ENCODE peak calls at places on chromosomes 12 and 14, in ten cellular contexts. E, P, O, N, C, G, V, Y, D and A are unnamed samples.

GRCh38 chr12:117342247-117342646 is 19.2 kb downstream of the NOS1 start:
- DNase-seq in D (no peak), O (no peak), E (no peak), G (no peak), P (no peak), Y (no peak), N (no peak), C (no peak), V (no peak), A (no peak)

GRCh38 chr12:18382486-18382885 is 121.2 kb downstream of the PIK3C2G start:
- DNase-seq in V (no peak), P (no peak), C (peak; percentile 84), O (no peak), D (peak; percentile 30), E (peak; percentile 5), G (no peak), N (no peak), Y (peak; percentile 85), A (peak; percentile 10)

GRCh38 chr12:130993759-130994670 is 40.3 kb downstream of the ADGRD1 start:
- DNase-seq in N (no peak), P (no peak), D (no peak), C (no peak), Y (no peak), E (no peak), V (peak; percentile 59), G (no peak), O (no peak), A (no peak)

GRCh38 chr14:75732888-75733287 is 71.8 kb downstream of the TTLL5 start:
- DNase-seq in D (no peak), O (no peak), N (no peak), Y (no peak), P (no peak), V (no peak), E (no peak), C (no peak), G (no peak), A (no peak)

GRCh38 chr14:98233656-98234055 is 1038.3 kb downstream of the BCL11B start:
- DNase-seq in O (no peak), P (no peak), N (no peak), Y (no peak), C (no peak), G (no peak), E (no peak), D (no peak), V (no peak), A (no peak)

GRCh38 chr12:6280053-6280469 is 30.4 kb upstream of the PLEKHG6 start:
- DNase-seq in C (peak; percentile 91), D (peak; percentile 93), Y (peak; percentile 80), G (peak; percentile 80), N (no peak), O (no peak), P (no peak), V (peak; percentile 85), E (peak; percentile 93), A (peak; percentile 97)

GRCh38 chr12:62737201-62737600 is 197.7 kb downstream of the PPM1H start:
- DNase-seq in O (no peak), N (no peak), C (no peak), Y (no peak), G (no peak), D (no peak), E (no peak), V (no peak), P (no peak), A (no peak)

GRCh38 chr12:43921666-43922337 is 85.9 kb downstream of the TMEM117 start:
- DNase-seq in D (no peak), Y (peak; percentile 21), O (no peak), N (no peak), C (no peak), E (no peak), G (no peak), P (no peak), V (no peak), A (no peak)

GRCh38 chr12:131923260-131923659 is 5.8 kb upstream of the PUS1 start:
- DNase-seq in G (no peak), V (no peak), C (no peak), Y (no peak), P (no peak), N (no peak), D (no peak), O (no peak), E (no peak), A (no peak)

GRCh38 chr14:92586001-92586947 is 72.7 kb downstream of the RIN3 start:
- DNase-seq in Y (peak; percentile 97), N (no peak), D (peak; percentile 99), O (no peak), V (peak; percentile 76), G (peak; percentile 83), C (peak; percentile 96), P (no peak), E (peak; percentile 31), A (peak; percentile 99)

GRCh38 chr12:96878704-96879103 is 28.4 kb upstream of the NEDD1 start:
- DNase-seq in P (no peak), C (peak; percentile 74), N (no peak), V (no peak), O (no peak), G (no peak), D (peak; percentile 17), Y (peak; percentile 77), E (peak; percentile 14), A (no peak)

GRCh38 chr14:90611936-90612335 is 204.3 kb downstream of the TTC7B start:
- DNase-seq in P (no peak), G (no peak), D (peak; percentile 42), V (no peak), E (no peak), C (peak; percentile 72), O (no peak), Y (peak; percentile 24), N (no peak), A (no peak)

GRCh38 chr12:27824126-27824842 is 44.2 kb upstream of the MANSC4 start:
- DNase-seq in Y (no peak), V (no peak), D (no peak), E (no peak), N (no peak), C (no peak), O (no peak), G (no peak), P (no peak), A (no peak)

GRCh38 chr12:52156757-52157565 is 34.9 kb downstream of the KRT80 start:
- DNase-seq in V (peak; percentile 84), E (peak; percentile 75), C (peak; percentile 62), N (no peak), D (peak; percentile 58), P (peak; percentile 45), Y (peak; percentile 41), G (no peak), O (peak; percentile 88), A (peak; percentile 51)

GRCh38 chr12:52585951-52586350 is 12.3 kb upstream of the KRT74 start:
- DNase-seq in E (no peak), N (peak; percentile 26), D (no peak), G (no peak), V (peak; percentile 11), O (no peak), C (no peak), P (peak; percentile 9), Y (no peak), A (no peak)

GRCh38 chr12:139585-139984 is 73.0 kb downstream of the IQSEC3 start:
- DNase-seq in G (no peak), N (no peak), E (no peak), V (no peak), D (peak; percentile 1), Y (peak; percentile 14), C (no peak), O (no peak), P (no peak), A (no peak)

GRCh38 chr14:74491952-74492351 is 1.2 kb downstream of the NPC2 start:
- DNase-seq in Y (peak; percentile 59), P (no peak), V (no peak), C (peak; percentile 45), O (no peak), E (peak; percentile 73), N (no peak), G (no peak), D (peak; percentile 54), A (peak; percentile 48)

GRCh38 chr14:104580961-104581360 is 1.4 kb downstream of the C14orf180 start:
- DNase-seq in V (peak; percentile 81), Y (no peak), D (peak; percentile 9), E (no peak), O (no peak), G (no peak), P (no peak), C (no peak), N (peak; percentile 48), A (peak; percentile 53)

GRCh38 chr12:6374028-6374780 is 1.2 kb downstream of the SCNN1A start:
- DNase-seq in D (no peak), O (no peak), V (no peak), P (no peak), C (no peak), E (no peak), N (no peak), G (no peak), Y (no peak), A (no peak)